ENCODE peak calls at places on chromosome 15, in nine cellular contexts. O is pancreas; K is AG10803; F is GDM1; H is NCI-H524; E is myocyte; R is choroid plexus epithelial cell; Y is activated effector memory CD4-positive, alpha-beta T cell treated with anti-CD3 and anti-CD28 coated beads, Interleukin-2, amount 50 U/mL, for 16 hours; J is HAP-1. N is an unnamed sample.

GRCh38 chr15:79432345-79433311 is 492 bp downstream of the MINAR1 start:
- DNase-seq in Y (no peak), R (peak; percentile 15), O (no peak), F (no peak), E (no peak), K (peak; percentile 13), J (no peak), H (no peak), N (no peak)

GRCh38 chr15:79170256-79170664 is 79.7 kb upstream of the RASGRF1 start:
- DNase-seq in O (no peak), F (no peak), Y (no peak), E (peak; percentile 99), K (peak; percentile 21), J (no peak), R (peak; percentile 28), H (no peak), N (no peak)

GRCh38 chr15:40295870-40296560 is 11.7 kb downstream of the PLCB2 start:
- DNase-seq in E (peak; percentile 23), Y (no peak), O (peak; percentile 57), K (no peak), R (no peak), F (no peak), H (no peak), J (no peak), N (no peak)

GRCh38 chr15:43441316-43441715 is 51.6 kb downstream of the TP53BP1 start:
- DNase-seq in F (no peak), J (peak; percentile 48), E (peak; percentile 70), Y (no peak), R (peak; percentile 49), K (peak; percentile 64), H (no peak), O (no peak), N (no peak)

GRCh38 chr15:26831951-26832350 is 34.9 kb upstream of the GABRA5 start:
- DNase-seq in Y (no peak), O (no peak), F (no peak), K (no peak), E (no peak), R (no peak), H (no peak), J (no peak), N (no peak)

GRCh38 chr15:94331731-94332130 is 100.4 kb downstream of the MCTP2 start:
- DNase-seq in F (no peak), O (no peak), K (no peak), R (no peak), H (no peak), E (no peak), Y (no peak), J (no peak), N (no peak)

GRCh38 chr15:65101418-65101890 is 13.5 kb downstream of the UBAP1L start:
- DNase-seq in Y (peak; percentile 78), H (no peak), J (peak; percentile 71), F (peak; percentile 23), O (peak; percentile 33), R (peak; percentile 85), K (peak; percentile 56), E (peak; percentile 33), N (peak; percentile 51)

GRCh38 chr15:41961803-41962202 is 10.6 kb downstream of the EHD4 start:
- DNase-seq in F (no peak), E (no peak), R (no peak), K (no peak), J (no peak), Y (no peak), H (no peak), O (no peak), N (no peak)

GRCh38 chr15:36544518-36545383 is 34.7 kb upstream of the CDIN1 start:
- DNase-seq in J (peak; percentile 89), H (no peak), K (no peak), E (no peak), R (no peak), O (no peak), Y (no peak), F (no peak), N (no peak)

GRCh38 chr15:101233651-101234281 is 18.1 kb downstream of the CHSY1 start:
- DNase-seq in Y (no peak), H (no peak), J (no peak), K (no peak), F (no peak), E (no peak), O (no peak), R (no peak), N (no peak)

GRCh38 chr15:100103828-100104227 is 237.9 kb downstream of the ADAMTS17 start:
- DNase-seq in J (no peak), E (no peak), Y (peak; percentile 24), R (no peak), H (no peak), K (no peak), O (no peak), F (no peak), N (no peak)

GRCh38 chr15:75866916-75867315 is 23.7 kb downstream of the UBE2Q2 start:
- DNase-seq in Y (no peak), R (no peak), K (no peak), O (no peak), F (no peak), H (no peak), E (no peak), J (no peak), N (no peak)

GRCh38 chr15:44537728-44538240 is 837 bp downstream of the EIF3J start:
- DNase-seq in J (no peak), K (peak; percentile 46), O (no peak), E (no peak), R (peak; percentile 47), H (peak; percentile 39), Y (no peak), F (no peak), N (no peak)

GRCh38 chr15:96273317-96274086 is 57.0 kb upstream of the NR2F2 start:
- DNase-seq in O (no peak), R (peak; percentile 99), F (no peak), E (peak; percentile 75), H (no peak), J (no peak), K (peak; percentile 90), Y (no peak), N (no peak)

GRCh38 chr15:90903733-90904536 is 833 bp downstream of the MAN2A2 start:
- DNase-seq in F (no peak), R (peak; percentile 13), E (no peak), H (no peak), Y (no peak), O (no peak), J (peak; percentile 28), K (no peak), N (no peak)

GRCh38 chr15:51377038-51377761 is 35.7 kb downstream of the GLDN start:
- DNase-seq in O (no peak), Y (no peak), F (no peak), H (no peak), E (peak; percentile 22), R (peak; percentile 89), K (peak; percentile 91), J (no peak), N (no peak)

GRCh38 chr15:67369359-67369758 is 114.8 kb downstream of the IQCH start:
- DNase-seq in K (no peak), R (no peak), H (no peak), J (no peak), E (no peak), O (no peak), Y (no peak), F (no peak), N (no peak)

GRCh38 chr15:89088605-89089315 is 504 bp downstream of the ABHD2 start:
- DNase-seq in K (no peak), H (peak; percentile 18), O (peak; percentile 80), J (no peak), E (peak; percentile 77), Y (peak; percentile 67), R (peak; percentile 29), F (no peak), N (no peak)

GRCh38 chr15:78506971-78507830 is at the start of gene HYKK:
- DNase-seq in E (peak; percentile 97), K (peak; percentile 94), R (peak; percentile 99), Y (peak; percentile 89), H (peak; percentile 99), F (peak; percentile 84), O (peak; percentile 95), J (peak; percentile 100), N (peak; percentile 96)

GRCh38 chr15:85854345-85855097 is 59.8 kb upstream of the KLHL25 start:
- DNase-seq in H (peak; percentile 78), O (peak; percentile 33), F (peak; percentile 24), R (peak; percentile 80), E (peak; percentile 78), J (peak; percentile 89), K (peak; percentile 60), Y (peak; percentile 68), N (peak; percentile 40)